ENCODE peak calls at places on chromosomes 4 and X, in eight cellular contexts. J is CD8-positive, alpha-beta T cell; Y is fibroblast of pulmonary artery; T is IMR-90; Z is ascending aorta; O is HFF-Myc; E is bronchial epithelial cell; K is GM12865. V is an unnamed sample.

GRCh38 chr4:8308144-8308543 is 38.6 kb downstream of the HTRA3 start:
- DNase-seq in J (no peak), Y (no peak), T (no peak), Z (peak), O (no peak), E (no peak), K (no peak), V (no peak)

GRCh38 chrX:276588-277171 is 4.5 kb upstream of the PLCXD1 start:
- DNase-seq in J (peak), Y (peak), T (peak), Z (peak), O (no peak), E (peak), K (no peak), V (peak)

GRCh38 chr4:157075811-157076577 is at the start of gene GLRB:
- DNase-seq in J (no peak), Y (peak), T (peak), Z (peak), O (no peak), E (no peak), K (no peak), V (no peak)

GRCh38 chrX:108268434-108269080 is 169.7 kb downstream of the COL4A6 start:
- DNase-seq in J (no peak), Y (peak), T (no peak), Z (no peak), O (no peak), E (peak), K (no peak), V (peak)

GRCh38 chrX:133726211-133726630 is 259.2 kb downstream of the GPC3 start:
- DNase-seq in J (no peak), Y (peak), T (peak), Z (no peak), O (peak), E (peak), K (no peak), V (peak)

GRCh38 chrX:39301041-39301440 is 499.8 kb downstream of the MID1IP1 start:
- DNase-seq in J (peak), Y (no peak), T (no peak), Z (no peak), O (no peak), E (no peak), K (no peak), V (no peak)

GRCh38 chrX:153102436-153102835 is 30.2 kb downstream of the PNMA6A start:
- DNase-seq in J (no peak), Y (no peak), T (no peak), Z (peak), O (no peak), E (peak), K (no peak), V (no peak)

GRCh38 chrX:120463241-120463640 is 5.9 kb downstream of the LAMP2 start:
- DNase-seq in J (no peak), Y (peak), T (peak), Z (no peak), O (no peak), E (peak), K (no peak), V (peak)

GRCh38 chr4:129903861-129904260 is 807.9 kb downstream of the C4orf33 start:
- DNase-seq in J (no peak), Y (no peak), T (no peak), Z (no peak), O (no peak), E (no peak), K (no peak), V (no peak)

GRCh38 chr4:48634688-48635308 is 144.7 kb downstream of the ZAR1 start:
- DNase-seq in J (no peak), Y (no peak), T (no peak), Z (no peak), O (no peak), E (no peak), K (no peak), V (no peak)

GRCh38 chrX:9342581-9343051 is 122.2 kb upstream of the TBL1X start:
- DNase-seq in J (peak), Y (peak), T (peak), Z (peak), O (no peak), E (no peak), K (peak), V (peak)

GRCh38 chr4:56128231-56128630 is 179.5 kb downstream of the CEP135 start:
- DNase-seq in J (no peak), Y (peak), T (peak), Z (no peak), O (no peak), E (peak), K (no peak), V (peak)

GRCh38 chr4:119587796-119588195 is 40.8 kb downstream of the PDE5A start:
- DNase-seq in J (no peak), Y (no peak), T (peak), Z (no peak), O (no peak), E (no peak), K (no peak), V (no peak)

DNA sequence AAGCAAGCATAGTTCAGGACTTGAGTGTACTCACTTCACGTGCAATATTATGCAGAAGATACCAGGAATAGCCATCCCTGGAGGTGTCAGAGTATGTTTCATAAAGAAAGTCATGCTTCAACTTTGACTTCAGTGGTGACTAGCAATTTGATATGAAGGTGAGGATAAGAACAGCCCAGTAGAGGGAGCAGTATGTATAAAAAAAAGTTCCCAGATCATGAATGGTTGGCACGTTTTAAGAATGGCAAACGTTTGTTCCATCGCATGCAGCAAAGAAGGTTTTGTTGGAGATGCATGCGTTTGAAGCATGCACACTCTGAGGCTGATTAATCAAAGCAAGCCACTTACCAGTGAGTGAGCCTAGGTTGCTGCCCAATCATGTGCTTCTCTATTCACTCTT is 33.5 kb upstream of the SLITRK4 start:
- DNase-seq in J (no peak), Y (peak), T (no peak), Z (no peak), O (no peak), E (peak), K (no peak), V (peak)
- TF ChIP-seq CTCF in J (no peak), Y (peak), T (no peak), Z (no peak), O (no peak), E (peak), K (no peak), V (peak)

DNA sequence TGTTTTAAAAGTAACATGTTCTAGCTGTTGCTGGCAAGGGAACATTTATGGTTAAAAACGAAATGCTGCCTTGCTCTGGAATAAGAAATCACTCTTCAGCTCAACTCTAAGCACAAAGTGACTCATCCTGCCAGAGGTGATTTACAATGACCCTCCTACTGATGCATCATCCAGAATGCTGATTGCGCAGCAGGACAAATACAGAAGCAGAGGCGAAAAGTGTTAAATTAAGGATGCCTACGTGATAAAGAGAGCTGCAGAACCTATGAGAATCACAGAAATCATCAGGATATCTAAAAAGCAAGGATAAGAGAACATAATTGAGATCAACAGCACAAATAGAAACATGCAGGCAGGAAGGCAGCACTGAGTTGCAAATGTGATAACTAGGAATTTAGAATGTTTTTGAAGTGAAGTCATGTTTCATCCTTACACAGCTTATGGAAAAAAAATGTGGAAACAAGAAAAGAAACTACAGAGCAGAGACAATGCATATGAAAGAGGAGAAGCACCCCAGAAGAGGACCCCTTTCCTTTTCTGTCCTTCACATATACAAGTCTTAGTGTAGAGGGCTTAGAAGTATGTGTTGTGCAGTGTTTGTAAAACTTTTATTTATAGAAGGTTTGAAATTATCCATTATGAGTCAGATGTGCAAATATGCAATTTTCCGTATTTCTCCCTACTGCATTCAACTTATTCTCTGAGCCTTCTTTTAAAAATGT is 188.4 kb downstream of the SLC7A11 start:
- DNase-seq in J (no peak), Y (peak), T (peak), Z (no peak), O (peak), E (peak), K (no peak), V (peak)
- H3K4me3 ChIP-seq in J (no peak), Y (peak), T (peak), Z (no peak), O (no peak), E (no peak), K (no peak), V (peak)

DNA sequence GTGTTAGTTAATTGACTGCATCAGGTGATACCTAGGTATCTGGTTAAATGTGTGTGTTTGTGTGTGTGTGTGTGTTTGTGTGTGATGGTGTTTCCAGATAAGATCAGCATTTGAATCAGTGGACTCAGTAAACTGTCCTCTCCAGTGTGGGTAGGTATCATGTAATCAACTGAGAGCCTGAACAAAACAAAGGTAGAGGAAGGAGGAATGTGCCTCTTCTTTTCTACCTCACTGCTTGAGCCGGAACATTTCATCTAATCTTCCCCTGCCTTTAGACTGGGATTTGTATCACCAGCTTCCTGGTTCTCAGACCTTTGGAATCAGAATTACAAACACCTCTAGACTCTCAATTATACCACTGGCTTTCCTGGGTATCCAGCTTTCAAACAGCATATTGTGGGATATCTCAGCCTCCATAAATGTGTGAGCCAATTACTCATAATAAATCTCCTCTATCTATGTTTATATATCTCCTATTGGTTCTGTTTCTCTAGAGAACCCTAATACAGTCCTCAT is 120.5 kb downstream of the TBCK start:
- DNase-seq in J (no peak), Y (no peak), T (no peak), Z (no peak), O (no peak), E (no peak), K (no peak), V (no peak)
- TF ChIP-seq CTCF in J (no peak), Y (no peak), T (no peak), Z (no peak), O (no peak), E (no peak), K (no peak), V (no peak)

DNA sequence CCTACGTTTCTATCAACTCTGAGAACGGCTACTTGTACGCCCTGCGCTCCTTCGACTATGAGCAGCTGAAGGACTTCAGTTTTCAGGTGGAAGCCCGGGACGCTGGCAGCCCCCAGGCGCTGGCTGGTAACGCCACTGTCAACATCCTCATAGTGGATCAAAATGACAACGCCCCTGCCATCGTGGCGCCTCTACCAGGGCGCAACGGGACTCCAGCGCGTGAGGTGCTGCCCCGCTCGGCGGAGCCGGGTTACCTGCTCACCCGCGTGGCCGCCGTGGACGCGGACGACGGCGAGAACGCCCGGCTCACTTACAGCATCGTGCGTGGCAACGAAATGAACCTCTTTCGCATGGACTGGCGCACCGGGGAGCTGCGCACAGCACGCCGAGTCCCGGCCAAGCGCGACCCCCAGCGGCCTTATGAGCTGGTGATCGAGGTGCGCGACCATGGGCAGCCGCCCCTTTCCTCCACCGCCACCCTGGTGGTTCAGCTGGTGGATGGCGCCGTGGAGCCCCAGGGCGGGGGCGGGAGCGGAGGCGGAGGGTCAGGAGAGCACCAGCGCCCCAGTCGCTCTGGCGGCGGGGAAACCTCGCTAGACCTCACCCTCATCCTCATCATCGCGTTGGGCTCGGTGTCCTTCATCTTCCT is 2.7 kb downstream of the PCDH10 start:
- DNase-seq in J (no peak), Y (peak), T (no peak), Z (peak), O (no peak), E (no peak), K (no peak), V (no peak)
- H3K4me3 ChIP-seq in J (no peak), Y (peak), T (no peak), Z (peak), O (no peak), E (no peak), K (no peak), V (no peak)

GRCh38 chr4:107034091-107034698 is 1.9 kb downstream of the DKK2 start:
- DNase-seq in J (no peak), Y (no peak), T (no peak), Z (peak), O (no peak), E (no peak), K (no peak), V (peak)
- TF ChIP-seq CTCF in J (no peak), Y (no peak), T (peak), Z (peak), O (peak), E (peak), K (no peak), V (peak)

GRCh38 chrX:13088155-13088485 is 43.7 kb upstream of the FAM9C start:
- DNase-seq in J (peak), Y (no peak), T (no peak), Z (no peak), O (no peak), E (no peak), K (peak), V (no peak)
- H3K4me3 ChIP-seq in J (peak), Y (no peak), T (no peak), Z (no peak), O (no peak), E (no peak), K (peak), V (no peak)

DNA sequence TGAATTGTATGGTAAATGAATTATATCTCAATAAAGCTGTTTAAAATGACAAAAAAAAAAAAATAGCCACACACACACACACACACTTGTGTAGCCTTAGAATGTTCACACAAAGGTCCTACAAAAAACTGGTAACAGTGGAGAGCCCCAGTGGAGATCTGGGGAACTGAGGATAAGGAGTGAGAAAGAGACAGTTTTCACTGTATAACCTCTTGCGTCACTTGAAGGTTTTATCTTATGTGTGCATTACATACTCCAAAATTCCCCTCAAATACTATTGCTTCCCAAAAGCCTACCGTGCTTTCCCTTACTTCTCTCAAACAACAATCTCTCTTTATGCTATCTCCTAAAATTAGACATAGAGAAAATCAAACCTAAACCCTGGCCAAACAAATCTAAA is 67.8 kb downstream of the SMC1A start:
- DNase-seq in J (no peak), Y (peak), T (peak), Z (no peak), O (no peak), E (no peak), K (no peak), V (no peak)
- TF ChIP-seq CTCF in J (no peak), Y (peak), T (peak), Z (no peak), O (no peak), E (no peak), K (no peak), V (no peak)

GRCh38 chr4:87527446-87528240 is 1.5 kb downstream of the SPARCL1 start:
- DNase-seq in J (no peak), Y (peak), T (no peak), Z (no peak), O (no peak), E (no peak), K (no peak), V (peak)
- H3K4me3 ChIP-seq in J (no peak), Y (peak), T (no peak), Z (peak), O (no peak), E (no peak), K (no peak), V (no peak)

GRCh38 chr4:71550220-71551190 is 211.7 kb downstream of the SLC4A4 start:
- DNase-seq in J (no peak), Y (peak), T (peak), Z (no peak), O (peak), E (peak), K (no peak), V (peak)
- TF ChIP-seq CTCF in J (no peak), Y (no peak), T (peak), Z (no peak), O (peak), E (no peak), K (no peak), V (no peak)

DNA sequence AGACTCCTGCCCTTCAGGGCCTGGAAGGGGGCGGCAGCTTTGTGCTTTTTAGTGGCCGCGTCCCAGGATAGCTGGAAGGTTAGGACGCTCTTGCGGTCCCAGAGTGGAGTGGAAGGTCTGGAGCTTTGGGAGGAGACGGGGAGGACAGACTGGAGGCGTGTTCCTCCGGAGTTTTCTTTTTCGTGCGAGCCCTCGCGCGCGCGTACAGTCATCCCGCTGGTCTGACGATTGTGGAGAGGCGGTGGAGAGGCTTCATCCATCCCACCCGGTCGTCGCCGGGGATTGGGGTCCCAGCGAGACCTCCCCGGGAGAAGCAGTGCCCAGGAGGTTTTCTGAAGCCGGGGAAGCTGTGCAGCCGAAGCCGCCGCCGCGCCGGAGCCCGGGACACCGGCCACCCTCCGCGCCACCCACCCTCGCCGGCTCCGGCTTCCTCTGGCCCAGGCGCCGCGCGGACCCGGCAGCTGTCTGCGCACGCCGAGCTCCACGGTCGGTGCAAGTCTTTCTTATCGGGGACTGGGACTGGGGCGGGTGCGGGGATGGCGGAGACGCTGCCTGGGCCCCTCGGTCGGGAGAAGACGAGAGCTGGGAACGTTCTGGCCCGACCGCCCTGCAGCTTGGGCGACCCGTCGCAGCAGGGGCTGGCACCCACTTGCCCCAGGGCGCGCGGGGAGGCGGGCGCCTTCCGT is at the start of gene EDNRA:
- DNase-seq in J (no peak), Y (peak), T (peak), Z (peak), O (no peak), E (no peak), K (no peak), V (peak)
- H3K4me3 ChIP-seq in J (no peak), Y (peak), T (peak), Z (peak), O (peak), E (peak), K (no peak), V (peak)

V was measured in fibroblast of mammary gland.